ENCODE peak calls at places on chromosomes 16 and 17, in six cellular contexts. M is sigmoid colon, P is HL-60, W is esophagus muscularis mucosa, O is WTC11, E is PC-3. C is an unnamed sample.

GRCh38 chr16:49623501-49624266 is 232.2 kb downstream of the ZNF423 start:
- DNase-seq in M (peak), P (no peak), W (no peak), O (no peak), E (no peak), C (no peak)

GRCh38 chr17:76540381-76541300 is 797 bp downstream of the PRCD start:
- DNase-seq in M (peak), P (no peak), W (peak), O (peak), E (peak), C (peak)

GRCh38 chr16:70430667-70431536 is 8.0 kb downstream of the ST3GAL2 start:
- DNase-seq in M (no peak), P (peak), W (no peak), O (no peak), E (peak), C (peak)

GRCh38 chr17:67959510-67959909 is 36.8 kb downstream of the C17orf58 start:
- DNase-seq in M (no peak), P (no peak), W (no peak), O (peak), E (no peak), C (no peak)

GRCh38 chr16:28572659-28573510 is 19.2 kb downstream of the SGF29 start:
- DNase-seq in M (no peak), P (no peak), W (no peak), O (peak), E (no peak), C (no peak)

GRCh38 chr16:25868041-25868600 is 176.4 kb downstream of the HS3ST4 start:
- DNase-seq in M (no peak), P (no peak), W (peak), O (no peak), E (no peak), C (no peak)

GRCh38 chr17:34980681-34981537 is 597 bp downstream of the LIG3 start:
- DNase-seq in M (peak), P (peak), W (peak), O (peak), E (peak), C (peak)

GRCh38 chr17:81859906-81860755 is at the start of gene P4HB:
- DNase-seq in M (no peak), P (peak), W (no peak), O (no peak), E (no peak), C (no peak)

GRCh38 chr16:78220571-78220970 is 121.1 kb downstream of the WWOX start:
- DNase-seq in M (no peak), P (no peak), W (no peak), O (no peak), E (no peak), C (no peak)

GRCh38 chr16:83004868-83005652 is 378.3 kb downstream of the CDH13 start:
- DNase-seq in M (no peak), P (no peak), W (no peak), O (peak), E (no peak), C (no peak)

GRCh38 chr16:17331071-17331521 is 139.7 kb downstream of the XYLT1 start:
- DNase-seq in M (peak), P (no peak), W (no peak), O (no peak), E (no peak), C (peak)

GRCh38 chr16:22191966-22192260 is 14.2 kb upstream of the EEF2K start:
- DNase-seq in M (no peak), P (no peak), W (no peak), O (no peak), E (no peak), C (no peak)

GRCh38 chr16:6964679-6965078 is 368.0 kb upstream of the RBFOX1 start:
- DNase-seq in M (no peak), P (no peak), W (no peak), O (no peak), E (no peak), C (no peak)

GRCh38 chr16:67234180-67234597 is 7.3 kb downstream of the TMEM208 start:
- DNase-seq in M (no peak), P (no peak), W (no peak), O (no peak), E (no peak), C (no peak)

GRCh38 chr16:88649195-88649923 is 1.5 kb downstream of the CYBA start:
- DNase-seq in M (no peak), P (no peak), W (no peak), O (no peak), E (no peak), C (no peak)

GRCh38 chr17:17019891-17020456 is 22.3 kb upstream of the MPRIP start:
- DNase-seq in M (no peak), P (no peak), W (no peak), O (no peak), E (no peak), C (no peak)

GRCh38 chr17:57772774-57773173 is 27.7 kb upstream of the CCDC182 start:
- DNase-seq in M (no peak), P (no peak), W (no peak), O (no peak), E (no peak), C (no peak)

GRCh38 chr17:77392376-77393273 is 251.9 kb downstream of the SEC14L1 start:
- DNase-seq in M (no peak), P (no peak), W (no peak), O (peak), E (no peak), C (no peak)

GRCh38 chr17:34312080-34312479 is 7.2 kb upstream of the CCL8 start:
- DNase-seq in M (no peak), P (no peak), W (no peak), O (no peak), E (no peak), C (no peak)

GRCh38 chr17:17987901-17988300 is 15.2 kb downstream of the DRC3 start:
- DNase-seq in M (no peak), P (no peak), W (no peak), O (no peak), E (no peak), C (no peak)

GRCh38 chr16:1691956-1692355 is 13.9 kb downstream of the JPT2 start:
- DNase-seq in M (no peak), P (no peak), W (no peak), O (no peak), E (peak), C (no peak)

GRCh38 chr16:73047536-73048291 is at the start of gene ZFHX3:
- DNase-seq in M (peak), P (peak), W (no peak), O (peak), E (peak), C (peak)

GRCh38 chr17:10547351-10547750 is 2.1 kb downstream of the MYH2 start:
- DNase-seq in M (no peak), P (no peak), W (no peak), O (no peak), E (no peak), C (no peak)

GRCh38 chr16:80006175-80006895 is 405.8 kb upstream of the MAF start:
- DNase-seq in M (no peak), P (no peak), W (no peak), O (no peak), E (no peak), C (no peak)

GRCh38 chr17:42842286-42842685 is 2.1 kb upstream of the AOC2 start:
- DNase-seq in M (no peak), P (no peak), W (no peak), O (no peak), E (no peak), C (no peak)

GRCh38 chr17:59409336-59410048 is 78.0 kb downstream of the YPEL2 start:
- DNase-seq in M (no peak), P (no peak), W (no peak), O (no peak), E (no peak), C (no peak)

GRCh38 chr16:4200000-4200780 is 41.7 kb downstream of the SRL start:
- DNase-seq in M (peak), P (peak), W (peak), O (peak), E (peak), C (no peak)

GRCh38 chr17:78822552-78822951 is 18.1 kb downstream of the USP36 start:
- DNase-seq in M (no peak), P (no peak), W (no peak), O (no peak), E (no peak), C (no peak)

GRCh38 chr16:19696312-19696711 is 21.7 kb downstream of the KNOP1 start:
- DNase-seq in M (peak), P (no peak), W (peak), O (no peak), E (peak), C (no peak)

GRCh38 chr17:77208217-77208808 is 67.5 kb downstream of the SEC14L1 start:
- DNase-seq in M (no peak), P (no peak), W (no peak), O (peak), E (no peak), C (no peak)

GRCh38 chr16:23570992-23571632 is 13.6 kb downstream of the UBFD1 start:
- DNase-seq in M (no peak), P (no peak), W (no peak), O (no peak), E (no peak), C (peak)

GRCh38 chr17:46026045-46026814 is 27.2 kb downstream of the STH start:
- DNase-seq in M (no peak), P (peak), W (no peak), O (no peak), E (no peak), C (no peak)

GRCh38 chr17:47728214-47728877 is 4.7 kb upstream of the TBX21 start:
- DNase-seq in M (no peak), P (no peak), W (no peak), O (no peak), E (no peak), C (no peak)

GRCh38 chr16:12002447-12003006 is 26.0 kb downstream of the SNX29 start:
- DNase-seq in M (no peak), P (no peak), W (no peak), O (no peak), E (no peak), C (no peak)

GRCh38 chr16:88697831-88698693 is 8.1 kb downstream of the RNF166 start:
- DNase-seq in M (no peak), P (no peak), W (no peak), O (peak), E (no peak), C (no peak)

GRCh38 chr17:48444531-48445247 is 14.7 kb upstream of the SKAP1 start:
- DNase-seq in M (no peak), P (peak), W (no peak), O (no peak), E (no peak), C (no peak)

DNA sequence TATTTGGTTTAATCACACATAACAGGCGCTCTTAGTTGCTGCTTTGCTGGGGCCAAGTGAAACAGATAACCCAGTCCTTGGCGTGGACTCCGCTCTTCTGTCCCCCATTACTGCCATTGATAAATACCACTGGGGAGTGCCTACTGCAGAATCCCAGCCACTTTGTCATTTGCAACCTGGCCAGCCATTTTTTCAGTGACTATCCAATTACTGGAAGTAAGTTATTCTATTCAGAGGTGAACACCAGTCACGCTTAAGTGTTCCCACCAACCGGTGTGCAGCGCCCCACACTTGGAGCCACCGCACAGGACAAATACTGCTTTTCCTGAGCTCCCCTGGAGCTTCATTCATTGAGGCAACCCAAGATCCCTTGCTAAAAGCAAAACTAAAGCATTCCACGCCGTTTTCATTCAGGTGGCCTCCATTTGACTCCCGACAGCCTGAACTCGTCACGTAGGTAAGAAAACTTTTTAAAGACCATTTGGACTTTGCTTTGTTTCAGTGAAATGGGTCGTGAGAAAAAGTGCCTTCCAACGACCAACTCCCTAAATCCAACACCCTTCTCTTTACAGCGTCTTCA is 1.8 kb downstream of the USP7 start:
- DNase-seq in M (no peak), P (no peak), W (no peak), O (no peak), E (peak), C (no peak)
- TF ChIP-seq CTCF in M (no peak), P (no peak), W (no peak), O (no peak), E (no peak), C (no peak)

DNA sequence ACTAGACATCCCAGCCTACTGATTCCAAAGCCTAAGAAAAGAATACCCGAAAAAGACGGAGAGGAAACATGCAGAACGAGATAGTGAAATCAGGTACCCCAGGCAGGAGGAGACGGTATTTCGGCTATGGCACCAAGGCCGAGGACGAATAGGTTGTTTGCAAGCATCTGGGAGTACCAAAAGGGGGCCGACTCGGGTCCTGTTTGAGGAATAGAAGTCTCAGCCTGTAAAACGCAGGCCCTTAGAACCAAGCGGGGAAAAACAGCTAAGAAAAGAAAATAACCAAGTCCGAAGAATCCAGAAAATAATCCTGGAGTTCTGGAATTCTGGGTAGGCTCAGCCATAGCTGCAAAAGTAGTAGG is 537 bp downstream of the SLC35B1 start:
- DNase-seq in M (no peak), P (no peak), W (no peak), O (no peak), E (no peak), C (peak)
- TF ChIP-seq CTCF in M (no peak), P (no peak), W (peak), O (no peak), E (peak), C (no peak)

GRCh38 chr17:56231693-56232092 is 78.4 kb downstream of the ANKFN1 start:
- DNase-seq in M (no peak), P (no peak), W (no peak), O (no peak), E (no peak), C (no peak)
- TF ChIP-seq CTCF in M (no peak), P (no peak), W (no peak), O (no peak), E (peak), C (no peak)

GRCh38 chr16:76114681-76115080 is 162.5 kb upstream of the CNTNAP4 start:
- DNase-seq in M (no peak), P (peak), W (no peak), O (no peak), E (no peak), C (no peak)
- TF ChIP-seq CTCF in M (no peak), P (no peak), W (no peak), O (no peak), E (no peak), C (no peak)

DNA sequence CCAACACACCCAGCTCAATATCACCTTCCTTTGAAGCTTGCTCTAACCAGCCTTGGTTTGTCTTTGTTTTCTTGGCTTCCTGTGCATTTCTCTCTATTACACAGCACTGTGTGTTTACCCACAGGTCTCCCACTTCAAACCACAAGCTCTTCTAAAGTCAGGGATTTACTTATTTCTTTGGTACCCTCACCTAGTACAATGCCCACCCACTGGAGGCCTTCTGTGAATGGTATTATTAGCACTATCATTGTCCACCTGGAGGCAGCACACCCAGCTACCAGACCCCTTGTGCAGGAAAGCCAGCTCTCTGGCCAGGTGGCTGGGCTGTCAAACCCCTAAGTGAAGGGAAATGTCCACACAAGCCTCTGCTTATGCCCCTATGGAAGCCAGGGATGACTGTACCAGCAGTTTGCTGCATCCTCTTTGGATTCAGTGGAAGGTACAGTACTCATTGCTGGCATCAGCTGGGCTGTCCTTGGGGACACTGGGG is 9.4 kb upstream of the TOP2A start:
- DNase-seq in M (no peak), P (no peak), W (peak), O (no peak), E (no peak), C (no peak)
- TF ChIP-seq CTCF in M (no peak), P (no peak), W (no peak), O (no peak), E (no peak), C (no peak)

GRCh38 chr16:52617591-52617990 is 70.6 kb upstream of the TOX3 start:
- DNase-seq in M (no peak), P (no peak), W (no peak), O (no peak), E (no peak), C (no peak)
- TF ChIP-seq CTCF in M (no peak), P (no peak), W (no peak), O (no peak), E (no peak), C (no peak)

GRCh38 chr17:29867643-29868181 is 62.3 kb downstream of the SSH2 start:
- DNase-seq in M (no peak), P (no peak), W (no peak), O (no peak), E (peak), C (no peak)
- TF ChIP-seq CTCF in M (no peak), P (no peak), W (peak), O (no peak), E (peak), C (no peak)